ENCODE peak calls at places on chromosomes 16 and 17, in four cellular contexts. W, U, O and P are unnamed samples.

GRCh38 chr17:78255029-78255656 is 23.7 kb downstream of the TMEM235 start:
- DNase-seq in W (no peak), U (no peak), O (no peak), P (no peak)

GRCh38 chr17:73586921-73587680 is 57.1 kb downstream of the SDK2 start:
- DNase-seq in W (peak; percentile 63), U (no peak), O (peak; percentile 41), P (peak; percentile 26)

GRCh38 chr16:88318091-88318494 is 64.7 kb upstream of the ZNF469 start:
- DNase-seq in W (no peak), U (no peak), O (no peak), P (no peak)

GRCh38 chr17:6126768-6127167 is 56.6 kb downstream of the WSCD1 start:
- DNase-seq in W (no peak), U (no peak), O (no peak), P (no peak)

GRCh38 chr17:78242024-78242742 is 10.8 kb downstream of the TMEM235 start:
- DNase-seq in W (no peak), U (peak; percentile 66), O (no peak), P (no peak)

GRCh38 chr16:87457724-87458423 is 35.0 kb downstream of the ZCCHC14 start:
- DNase-seq in W (no peak), U (peak; percentile 38), O (no peak), P (no peak)

GRCh38 chr17:76270127-76270592 is 5.0 kb downstream of the UBALD2 start:
- DNase-seq in W (peak; percentile 77), U (no peak), O (no peak), P (no peak)

GRCh38 chr17:4548061-4548461 is 7.1 kb downstream of the MYBBP1A start:
- DNase-seq in W (no peak), U (no peak), O (no peak), P (no peak)

GRCh38 chr17:29643817-29644160 is 21.1 kb upstream of the CORO6 start:
- DNase-seq in W (no peak), U (no peak), O (no peak), P (no peak)

GRCh38 chr17:1648582-1649115 is 1.0 kb downstream of the RILP start:
- DNase-seq in W (peak; percentile 95), U (peak; percentile 58), O (peak; percentile 83), P (peak; percentile 96)

GRCh38 chr17:35493040-35493439 is 44.4 kb downstream of the SLFN12L start:
- DNase-seq in W (no peak), U (no peak), O (no peak), P (no peak)

DNA sequence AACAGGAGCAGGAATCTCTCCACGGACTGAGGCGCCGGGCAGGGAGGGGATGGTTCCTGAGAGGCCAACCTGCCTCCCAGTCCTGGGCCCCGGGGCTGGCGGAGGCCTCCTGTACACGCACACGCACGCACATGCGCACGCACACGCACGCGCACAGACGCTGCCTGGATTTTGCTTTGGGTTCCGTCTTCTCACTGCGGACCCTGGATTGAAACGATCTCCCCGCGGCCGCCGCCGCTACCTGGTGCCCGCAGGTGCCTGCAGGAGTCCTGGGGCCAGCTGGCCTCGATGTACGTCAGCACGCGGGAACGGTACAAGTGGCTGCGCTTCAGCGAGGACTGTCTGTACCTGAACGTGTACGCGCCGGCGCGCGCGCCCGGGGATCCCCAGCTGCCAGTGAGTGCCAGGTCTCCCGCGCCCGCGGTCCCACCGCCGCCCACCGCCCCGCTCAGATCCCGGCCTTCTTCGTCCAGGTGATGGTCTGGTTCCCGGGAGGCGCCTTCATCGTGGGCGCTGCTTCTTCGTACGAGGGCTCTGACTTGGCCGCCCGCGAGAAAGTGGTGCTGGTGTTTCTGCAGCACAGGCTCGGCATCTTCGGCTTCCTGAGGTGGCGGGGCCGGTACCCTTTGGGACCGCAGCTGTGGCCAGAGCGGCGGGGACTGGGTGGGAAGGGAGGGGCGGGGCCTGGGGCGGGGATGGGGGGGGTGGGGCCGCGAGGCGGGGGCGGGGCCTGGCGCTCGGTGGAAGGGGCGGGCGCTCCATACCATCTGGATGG is 12.2 kb downstream of the CES4A start:
- DNase-seq in W (peak; percentile 86), U (no peak), O (no peak), P (no peak)
- TF ChIP-seq SP1 in W (no peak), U (no peak), O (no peak), P (no peak)

GRCh38 chr17:15969463-15969862 is 24.5 kb downstream of the ADORA2B start:
- DNase-seq in W (no peak), U (no peak), O (no peak), P (no peak)

GRCh38 chr17:15965510-15965909 is 20.6 kb downstream of the ADORA2B start:
- DNase-seq in W (no peak), U (no peak), O (no peak), P (no peak)

GRCh38 chr17:15967706-15968399 is 22.9 kb downstream of the ADORA2B start:
- DNase-seq in W (no peak), U (no peak), O (peak; percentile 44), P (no peak)

GRCh38 chr17:15966183-15966878 is 21.4 kb downstream of the ADORA2B start:
- DNase-seq in W (no peak), U (no peak), O (peak; percentile 90), P (no peak)

DNA sequence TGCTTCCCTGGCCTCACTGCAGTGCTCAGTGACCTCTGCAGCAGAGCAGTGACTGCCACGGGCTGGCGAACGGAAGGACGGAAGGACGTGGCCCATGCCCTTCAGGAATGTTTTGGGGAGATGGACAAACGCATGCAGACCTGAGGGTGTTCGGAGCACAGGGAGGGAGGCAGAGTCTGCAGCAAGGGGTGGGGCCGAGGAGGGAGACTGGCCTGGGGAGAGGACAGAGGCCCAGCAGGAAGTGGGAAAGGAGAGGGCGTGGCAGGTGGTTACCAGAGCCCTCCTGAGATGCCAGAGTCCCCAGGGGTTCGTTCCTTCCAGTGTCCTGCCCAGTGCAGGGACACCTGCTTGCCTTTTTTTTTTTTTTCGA is 21.9 kb downstream of the ADORA2B start:
- DNase-seq in W (no peak), U (no peak), O (peak; percentile 35), P (no peak)
- TF ChIP-seq FOXM1 in W (no peak), U (no peak), O (no peak), P (no peak)

GRCh38 chr16:49936791-49937190 is 80.9 kb upstream of the ZNF423 start:
- DNase-seq in W (no peak), U (no peak), O (no peak), P (no peak)

GRCh38 chr16:49932449-49932848 is 76.5 kb upstream of the ZNF423 start:
- DNase-seq in W (no peak), U (no peak), O (no peak), P (no peak)

GRCh38 chr16:49931931-49932330 is 76.0 kb upstream of the ZNF423 start:
- DNase-seq in W (no peak), U (no peak), O (no peak), P (no peak)

GRCh38 chr16:49932943-49933342 is 77.0 kb upstream of the ZNF423 start:
- DNase-seq in W (no peak), U (no peak), O (no peak), P (no peak)

DNA sequence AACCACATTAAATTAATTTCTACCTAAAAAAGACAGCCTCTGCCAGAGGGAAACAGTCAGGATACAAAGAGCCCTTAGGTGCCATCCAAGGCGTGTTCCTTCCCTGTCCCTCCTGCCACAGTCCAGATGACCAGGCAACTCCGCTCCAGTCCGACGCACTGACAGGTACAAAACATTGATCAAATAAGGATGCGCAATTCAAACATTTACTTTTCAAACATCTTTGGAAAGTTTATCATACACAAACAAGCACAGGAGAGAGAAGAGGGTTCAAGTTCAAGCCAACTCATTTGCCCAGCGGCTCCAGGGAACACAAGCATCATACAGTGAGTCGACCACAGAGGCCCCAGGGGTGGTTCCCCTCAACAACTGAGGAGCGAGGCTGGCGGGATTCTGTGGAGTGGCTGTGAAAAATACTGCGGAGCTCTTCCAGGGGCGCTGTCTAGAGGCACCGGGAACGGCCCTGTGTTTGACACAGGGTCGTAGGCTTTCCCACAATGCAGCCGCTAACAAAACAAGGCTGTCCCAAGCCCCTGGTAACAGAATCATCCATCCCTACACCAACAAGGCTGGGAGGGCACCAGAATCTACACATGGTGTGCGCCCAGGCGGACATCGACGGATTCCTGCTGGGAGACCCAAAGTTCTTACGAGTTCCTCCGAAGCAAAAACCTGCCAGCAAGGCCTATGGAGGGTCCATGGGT is 78.8 kb upstream of the ZNF423 start:
- DNase-seq in W (no peak), U (no peak), O (peak; percentile 39), P (no peak)
- TF ChIP-seq SP1 in W (no peak), U (no peak), O (no peak), P (no peak)

DNA sequence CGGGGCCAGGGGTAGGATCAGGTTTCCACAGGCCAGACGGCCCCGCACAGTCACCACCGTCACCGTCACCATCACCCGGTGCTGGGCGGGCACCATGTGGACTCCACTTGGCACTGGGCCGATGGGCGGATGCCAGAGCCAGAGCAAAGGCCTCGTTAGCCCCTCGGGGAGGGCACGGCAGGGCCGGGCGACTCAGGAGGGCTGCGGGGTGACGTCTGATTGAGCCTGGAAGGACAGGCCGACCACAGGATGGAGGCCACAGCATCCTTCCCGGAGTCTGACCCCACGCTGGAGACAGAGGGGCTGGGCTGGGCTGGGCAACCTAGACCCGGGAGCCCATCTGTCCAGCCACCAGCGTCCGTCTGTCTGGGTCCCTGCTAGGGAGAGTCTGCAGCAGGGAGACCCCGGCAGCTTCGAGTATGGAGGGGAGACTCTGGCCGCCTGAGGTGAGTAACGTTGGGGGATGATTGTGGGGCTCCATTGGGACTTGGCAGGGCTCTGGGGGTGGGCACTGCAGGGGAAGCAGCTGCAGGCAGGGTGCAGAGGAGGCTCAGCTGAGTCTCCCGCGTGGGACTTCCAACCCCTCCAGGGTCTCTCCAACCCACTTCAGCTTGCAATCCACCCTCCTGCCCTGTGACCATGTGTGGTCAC is 22.4 kb downstream of the SLC25A10 start:
- DNase-seq in W (no peak), U (no peak), O (no peak), P (no peak)
- TF ChIP-seq FOXM1 in W (no peak), U (no peak), O (no peak), P (no peak)